ENCODE peak calls at places on chromosomes 3 and 15, in nine cellular contexts. L, V, R, G, I, J, P, X and Z are unnamed samples.
A peak's percentile ranks its signal among the peaks of the same experiment; 100 is the strongest.

GRCh38 chr15:74531144-74531811 is 9.7 kb upstream of the ARID3B start:
- DNase-seq in L (peak; percentile 59), V (no peak), P (peak; percentile 86), J (no peak), I (peak; percentile 87), R (no peak), X (no peak), G (no peak), Z (no peak)

GRCh38 chr3:88628901-88629300 is 478.5 kb upstream of the EPHA3 start:
- DNase-seq in L (no peak), J (no peak), G (no peak), P (no peak), R (no peak), V (no peak), X (no peak), I (no peak), Z (no peak)

GRCh38 chr3:158330820-158331219 is 220.9 kb downstream of the RSRC1 start:
- DNase-seq in L (peak; percentile 5), J (no peak), V (no peak), X (no peak), P (peak; percentile 35), R (no peak), I (peak; percentile 35), G (no peak), Z (no peak)

GRCh38 chr15:69074011-69074842 is 59.7 kb downstream of the NOX5 start:
- DNase-seq in P (peak; percentile 66), X (no peak), L (peak; percentile 42), V (no peak), R (peak; percentile 73), I (peak; percentile 68), J (peak; percentile 79), G (peak; percentile 23), Z (no peak)

GRCh38 chr15:39255760-39256159 is 325.1 kb upstream of the THBS1 start:
- DNase-seq in V (no peak), I (no peak), G (no peak), X (no peak), P (no peak), J (no peak), R (no peak), L (no peak), Z (no peak)

GRCh38 chr15:85482896-85483295 is 102.5 kb downstream of the AKAP13 start:
- DNase-seq in V (no peak), X (no peak), L (peak; percentile 81), J (no peak), R (no peak), P (peak; percentile 80), G (peak; percentile 33), I (peak; percentile 94), Z (no peak)

GRCh38 chr3:43998374-43998840 is 243.3 kb upstream of the TOPAZ1 start:
- DNase-seq in I (peak; percentile 16), R (no peak), J (no peak), P (no peak), V (no peak), L (no peak), G (no peak), X (peak; percentile 36), Z (no peak)

GRCh38 chr3:151468284-151468917 is 7.5 kb upstream of the IGSF10 start:
- DNase-seq in R (peak; percentile 78), L (peak; percentile 81), J (no peak), P (peak; percentile 82), I (peak; percentile 66), V (peak; percentile 17), G (peak; percentile 44), X (peak; percentile 66), Z (no peak)

GRCh38 chr15:43872416-43873020 is 45.7 kb downstream of the WDR76 start:
- DNase-seq in J (peak; percentile 57), P (peak; percentile 85), G (peak; percentile 65), R (peak; percentile 61), L (peak; percentile 89), X (no peak), V (no peak), I (peak; percentile 80), Z (no peak)

GRCh38 chr3:127630811-127631714 is 2.1 kb downstream of the PODXL2 start:
- DNase-seq in V (no peak), L (no peak), R (no peak), G (no peak), I (no peak), X (no peak), J (no peak), P (no peak), Z (no peak)

GRCh38 chr3:27290760-27291159 is 78.4 kb downstream of the NEK10 start:
- DNase-seq in V (no peak), L (peak; percentile 24), P (peak; percentile 18), X (no peak), R (no peak), G (no peak), I (peak; percentile 11), J (no peak), Z (no peak)

GRCh38 chr3:192884831-192885356 is 32.8 kb downstream of the MB21D2 start:
- DNase-seq in G (no peak), I (peak; percentile 89), L (peak; percentile 59), V (no peak), R (no peak), X (no peak), J (no peak), P (peak; percentile 83), Z (no peak)

GRCh38 chr3:124791639-124792111 is 61.4 kb downstream of the UMPS start:
- DNase-seq in I (peak; percentile 98), V (no peak), J (no peak), L (peak; percentile 97), P (peak; percentile 93), X (no peak), R (no peak), G (peak; percentile 76), Z (no peak)

GRCh38 chr3:186824430-186825139 is 17.9 kb upstream of the ADIPOQ start:
- DNase-seq in I (no peak), L (no peak), R (no peak), P (no peak), V (no peak), G (no peak), X (no peak), J (peak; percentile 63), Z (no peak)

GRCh38 chr15:39573844-39574243 is 7.0 kb upstream of the THBS1 start:
- DNase-seq in V (no peak), L (peak; percentile 25), R (no peak), G (no peak), X (no peak), J (no peak), I (peak; percentile 85), P (no peak), Z (no peak)

GRCh38 chr3:14358426-14359211 is 43.8 kb upstream of the SLC6A6 start:
- DNase-seq in P (no peak), G (no peak), X (no peak), R (no peak), V (no peak), L (peak; percentile 81), J (no peak), I (peak; percentile 74), Z (no peak)

GRCh38 chr3:123412811-123413588 is 35.9 kb downstream of the ADCY5 start:
- DNase-seq in I (no peak), G (no peak), J (no peak), V (no peak), R (no peak), X (no peak), L (no peak), P (no peak), Z (no peak)

GRCh38 chr15:96360581-96361308 is 30.2 kb downstream of the NR2F2 start:
- DNase-seq in R (no peak), G (no peak), J (peak; percentile 68), I (no peak), X (no peak), P (no peak), V (no peak), L (no peak), Z (no peak)

GRCh38 chr15:25764980-25765735 is 98.0 kb downstream of the ATP10A start:
- DNase-seq in J (peak; percentile 18), X (no peak), I (no peak), V (no peak), L (no peak), G (no peak), R (no peak), P (no peak), Z (no peak)

GRCh38 chr3:30894521-30895289 is at the start of gene GADL1:
- DNase-seq in G (no peak), P (peak; percentile 28), V (peak; percentile 2), R (no peak), L (no peak), J (peak; percentile 72), I (peak; percentile 31), X (peak; percentile 13), Z (peak; percentile 6)

GRCh38 chr3:192128922-192129321 is 598.4 kb downstream of the FGF12 start:
- DNase-seq in P (no peak), L (no peak), J (no peak), X (peak; percentile 18), V (no peak), G (no peak), R (no peak), I (no peak), Z (peak; percentile 37)

GRCh38 chr3:13200951-13201350 is 127.7 kb upstream of the IQSEC1 start:
- DNase-seq in X (no peak), V (no peak), L (no peak), J (no peak), R (no peak), P (no peak), I (no peak), G (no peak), Z (no peak)

GRCh38 chr3:187318819-187319616 is 27.5 kb upstream of the MASP1 start:
- DNase-seq in L (peak; percentile 86), I (peak; percentile 82), P (peak; percentile 82), R (peak; percentile 68), V (no peak), J (peak; percentile 54), G (peak; percentile 21), X (peak; percentile 49), Z (no peak)

GRCh38 chr3:159798951-159799350 is 189.7 kb upstream of the IL12A start:
- DNase-seq in L (no peak), V (no peak), G (no peak), J (no peak), R (no peak), I (peak; percentile 77), X (no peak), P (peak; percentile 75), Z (no peak)

GRCh38 chr15:98322551-98322950 is 325.8 kb upstream of the IGF1R start:
- DNase-seq in I (no peak), X (no peak), G (no peak), L (no peak), J (no peak), R (peak; percentile 14), V (no peak), P (no peak), Z (no peak)

GRCh38 chr3:72665701-72666443 is 182.4 kb downstream of the SHQ1 start:
- DNase-seq in G (no peak), R (peak; percentile 79), J (peak; percentile 55), L (no peak), I (peak; percentile 29), P (peak; percentile 53), V (peak; percentile 23), X (peak; percentile 67), Z (no peak)

GRCh38 chr15:100022426-100022825 is 289.2 kb upstream of the LYSMD4 start:
- DNase-seq in L (no peak), V (no peak), P (no peak), X (no peak), R (no peak), G (no peak), I (no peak), J (no peak), Z (no peak)

GRCh38 chr3:81888822-81889557 is 127.5 kb upstream of the GBE1 start:
- DNase-seq in L (peak; percentile 6), I (peak; percentile 2), X (no peak), J (no peak), P (no peak), R (no peak), G (no peak), V (no peak), Z (no peak)

GRCh38 chr3:187957209-187957981 is 196.6 kb upstream of the LPP start:
- DNase-seq in R (no peak), I (no peak), X (no peak), J (no peak), G (no peak), P (no peak), V (no peak), L (no peak), Z (no peak)

GRCh38 chr3:13145131-13145825 is 72.0 kb upstream of the IQSEC1 start:
- DNase-seq in J (no peak), L (no peak), V (no peak), I (no peak), R (no peak), P (no peak), G (no peak), X (no peak), Z (no peak)

GRCh38 chr3:38623539-38623938 is 25.9 kb downstream of the SCN5A start:
- DNase-seq in R (no peak), L (no peak), J (peak; percentile 70), G (no peak), I (no peak), P (no peak), X (no peak), V (no peak), Z (no peak)